ENCODE peak calls at places on chromosome 16, in six cellular contexts. R is heart right ventricle; L is mesendoderm; S is AG10803; I is smooth muscle cell of the brain vasculature; F is stimulated activated CD8-positive, alpha-beta memory T cell treated with anti-CD3 and anti-CD28 coated beads, Interleukin-15, amount 100 ng/mL, for 48 hours. A is an unnamed sample.

GRCh38 chr16:14650629-14651028 is 17.9 kb downstream of the BFAR start:
- DNase-seq in R (no peak), L (no peak), S (no peak), I (no peak), F (no peak), A (no peak)

GRCh38 chr16:11050954-11051353 is 106.6 kb downstream of the CLEC16A start:
- DNase-seq in R (no peak), L (peak), S (no peak), I (no peak), F (no peak), A (no peak)

GRCh38 chr16:30760160-30760559 is 1.7 kb downstream of the CFAP119 start:
- DNase-seq in R (no peak), L (no peak), S (no peak), I (no peak), F (no peak), A (no peak)

GRCh38 chr16:21264226-21265036 is 13.7 kb downstream of the CRYM start:
- DNase-seq in R (peak), L (no peak), S (peak), I (no peak), F (no peak), A (peak)

GRCh38 chr16:29769507-29769906 is 8.5 kb upstream of the ZG16 start:
- DNase-seq in R (no peak), L (no peak), S (no peak), I (no peak), F (no peak), A (no peak)

GRCh38 chr16:14300631-14301149 is 229.6 kb downstream of the MRTFB start:
- DNase-seq in R (peak), L (peak), S (peak), I (no peak), F (no peak), A (peak)

GRCh38 chr16:87421369-87421912 is 29.3 kb downstream of the MAP1LC3B start:
- DNase-seq in R (no peak), L (no peak), S (no peak), I (no peak), F (no peak), A (no peak)

GRCh38 chr16:69404275-69404805 is 18.5 kb upstream of the TERF2 start:
- DNase-seq in R (no peak), L (peak), S (peak), I (no peak), F (no peak), A (peak)

GRCh38 chr16:20402651-20403050 is 1.9 kb downstream of the PDILT start:
- DNase-seq in R (no peak), L (no peak), S (no peak), I (no peak), F (no peak), A (no peak)

GRCh38 chr16:56682703-56683397 is 580 bp downstream of the MT1X start:
- DNase-seq in R (no peak), L (no peak), S (no peak), I (no peak), F (no peak), A (no peak)

GRCh38 chr16:66344533-66345145 is 21.9 kb upstream of the CDH5 start:
- DNase-seq in R (no peak), L (no peak), S (peak), I (no peak), F (no peak), A (peak)

GRCh38 chr16:1784977-1785845 is 2.5 kb downstream of the NUBP2 start:
- DNase-seq in R (peak), L (no peak), S (no peak), I (no peak), F (no peak), A (no peak)

GRCh38 chr16:58829096-58829495 is 95.0 kb upstream of the GOT2 start:
- DNase-seq in R (no peak), L (no peak), S (no peak), I (no peak), F (no peak), A (peak)

A was measured in AG20443.